ENCODE peak calls at places on chromosome 6, in eight cellular contexts. One of them, this sample, is unnamed.
A peak's percentile ranks its signal among the peaks of the same experiment; 100 is the strongest.

GRCh38 chr6:148166339-148166949 is 176.2 kb upstream of the SASH1 start:
- DNase-seq in H1: no peak
- DNase-seq in HepG2: peak; percentile 59
- DNase-seq in ovary: no peak
- DNase-seq in K562: peak; percentile 65
- DNase-seq in tibial nerve: peak; percentile 42
- DNase-seq in A549: peak; percentile 57
- DNase-seq in GM12878: no peak
- DNase-seq in this sample: no peak

GRCh38 chr6:154494592-154494991 is 15.9 kb downstream of the CNKSR3 start:
- DNase-seq in H1: no peak
- DNase-seq in ovary: no peak
- DNase-seq in K562: no peak
- DNase-seq in GM12878: no peak
- DNase-seq in HepG2: no peak
- DNase-seq in A549: no peak
- DNase-seq in tibial nerve: no peak
- DNase-seq in this sample: no peak

GRCh38 chr6:74248966-74249365 is 553.0 kb downstream of the CD109 start:
- DNase-seq in ovary: no peak
- DNase-seq in H1: no peak
- DNase-seq in K562: no peak
- DNase-seq in GM12878: no peak
- DNase-seq in HepG2: no peak
- DNase-seq in tibial nerve: no peak
- DNase-seq in A549: no peak
- DNase-seq in this sample: no peak

GRCh38 chr6:112357801-112358200 is 10.7 kb downstream of the RFPL4B start:
- DNase-seq in HepG2: no peak
- DNase-seq in A549: peak; percentile 2
- DNase-seq in tibial nerve: no peak
- DNase-seq in H1: no peak
- DNase-seq in GM12878: no peak
- DNase-seq in K562: no peak
- DNase-seq in ovary: no peak
- DNase-seq in this sample: no peak

GRCh38 chr6:14881399-14881798 is 364.5 kb upstream of the JARID2 start:
- DNase-seq in GM12878: no peak
- DNase-seq in HepG2: no peak
- DNase-seq in A549: peak; percentile 23
- DNase-seq in K562: no peak
- DNase-seq in tibial nerve: no peak
- DNase-seq in ovary: no peak
- DNase-seq in H1: no peak
- DNase-seq in this sample: no peak

GRCh38 chr6:33206027-33206863 is 1.8 kb downstream of the HSD17B8 start:
- DNase-seq in HepG2: no peak
- DNase-seq in ovary: no peak
- DNase-seq in A549: no peak
- DNase-seq in GM12878: no peak
- DNase-seq in H1: no peak
- DNase-seq in tibial nerve: no peak
- DNase-seq in K562: no peak
- DNase-seq in this sample: no peak

GRCh38 chr6:143060354-143060805 is 309 bp upstream of the AIG1 start:
- DNase-seq in H1: peak; percentile 61
- DNase-seq in A549: peak; percentile 87
- DNase-seq in GM12878: peak; percentile 31
- DNase-seq in K562: peak; percentile 95
- DNase-seq in ovary: peak; percentile 82
- DNase-seq in HepG2: peak; percentile 88
- DNase-seq in tibial nerve: peak; percentile 69
- DNase-seq in this sample: peak; percentile 80

GRCh38 chr6:136777651-136778050 is 14.6 kb downstream of the MAP3K5 start:
- DNase-seq in ovary: no peak
- DNase-seq in HepG2: no peak
- DNase-seq in GM12878: no peak
- DNase-seq in K562: no peak
- DNase-seq in tibial nerve: no peak
- DNase-seq in H1: no peak
- DNase-seq in A549: no peak
- DNase-seq in this sample: no peak

GRCh38 chr6:153044295-153044694 is 41.8 kb upstream of the MTRF1L start:
- DNase-seq in ovary: no peak
- DNase-seq in H1: no peak
- DNase-seq in A549: no peak
- DNase-seq in GM12878: no peak
- DNase-seq in HepG2: no peak
- DNase-seq in tibial nerve: no peak
- DNase-seq in K562: no peak
- DNase-seq in this sample: no peak

GRCh38 chr6:4352731-4353130 is 217.4 kb upstream of the ECI2 start:
- DNase-seq in ovary: no peak
- DNase-seq in HepG2: no peak
- DNase-seq in H1: no peak
- DNase-seq in tibial nerve: no peak
- DNase-seq in A549: no peak
- DNase-seq in K562: no peak
- DNase-seq in GM12878: no peak
- DNase-seq in this sample: peak; percentile 14

GRCh38 chr6:4351506-4351852 is 216.1 kb upstream of the ECI2 start:
- DNase-seq in GM12878: no peak
- DNase-seq in A549: no peak
- DNase-seq in HepG2: no peak
- DNase-seq in tibial nerve: no peak
- DNase-seq in H1: no peak
- DNase-seq in ovary: no peak
- DNase-seq in K562: no peak
- DNase-seq in this sample: no peak

GRCh38 chr6:4350571-4351505 is 215.5 kb upstream of the ECI2 start:
- DNase-seq in H1: no peak
- DNase-seq in ovary: peak; percentile 27
- DNase-seq in K562: no peak
- DNase-seq in A549: no peak
- DNase-seq in HepG2: no peak
- DNase-seq in GM12878: no peak
- DNase-seq in tibial nerve: no peak
- DNase-seq in this sample: no peak

GRCh38 chr6:4354181-4354580 is 218.8 kb upstream of the ECI2 start:
- DNase-seq in HepG2: no peak
- DNase-seq in GM12878: no peak
- DNase-seq in tibial nerve: no peak
- DNase-seq in K562: no peak
- DNase-seq in H1: no peak
- DNase-seq in A549: peak; percentile 32
- DNase-seq in ovary: no peak
- DNase-seq in this sample: peak; percentile 22

GRCh38 chr6:4351857-4352669 is 216.7 kb upstream of the ECI2 start:
- DNase-seq in K562: peak; percentile 22
- DNase-seq in tibial nerve: peak; percentile 41
- DNase-seq in GM12878: no peak
- DNase-seq in ovary: peak; percentile 31
- DNase-seq in H1: no peak
- DNase-seq in A549: peak; percentile 79
- DNase-seq in HepG2: no peak
- DNase-seq in this sample: peak; percentile 28
- TF ChIP-seq EP300 in K562: no peak
- TF ChIP-seq EP300 in tibial nerve: peak; percentile 88
- TF ChIP-seq EP300 in GM12878: no peak
- TF ChIP-seq EP300 in ovary: no peak
- TF ChIP-seq EP300 in H1: no peak
- TF ChIP-seq EP300 in A549: no peak
- TF ChIP-seq EP300 in HepG2: no peak
- TF ChIP-seq EP300 in this sample: peak; percentile 42

DNA sequence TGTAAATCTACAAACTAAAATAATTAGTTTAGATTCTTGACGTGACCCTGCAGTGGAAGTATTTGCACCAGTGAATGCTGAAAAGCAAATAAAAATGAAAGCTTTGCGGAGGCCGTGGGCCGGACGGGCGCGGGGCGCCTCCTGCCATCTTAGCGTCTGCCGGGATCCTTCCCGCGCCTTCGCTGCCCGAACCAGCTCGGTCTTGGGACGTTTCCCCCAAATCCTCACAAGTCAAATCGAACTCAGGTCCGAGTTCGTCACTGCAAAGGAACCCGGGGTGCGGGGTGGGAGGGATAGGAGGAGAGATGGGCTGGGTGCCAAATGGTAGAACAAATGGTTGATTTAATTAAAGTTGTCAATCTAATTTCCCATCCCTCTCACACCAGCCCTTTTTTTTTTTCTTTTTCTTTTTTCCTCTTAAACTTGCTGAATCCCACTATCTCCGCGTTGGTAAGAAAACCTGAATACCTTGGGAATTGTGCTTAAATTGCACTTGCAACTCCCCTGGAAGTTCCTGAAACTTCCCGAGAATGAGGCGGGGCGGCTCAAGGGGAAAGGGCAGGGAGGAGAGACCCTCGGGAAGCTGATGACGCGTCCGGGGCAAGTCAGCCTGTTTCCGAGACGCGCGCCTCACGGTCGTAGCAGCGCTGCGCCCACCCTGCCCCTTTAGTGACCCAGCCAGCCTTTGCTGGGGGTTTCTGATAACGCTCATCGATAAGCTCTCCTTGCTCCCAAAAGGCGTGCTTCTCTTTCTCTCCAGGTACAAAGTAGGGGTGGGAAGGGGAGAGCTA is 1.7 kb downstream of the GJA1 start:
- DNase-seq in HepG2: no peak
- DNase-seq in K562: no peak
- DNase-seq in H1: no peak
- DNase-seq in ovary: peak; percentile 64
- DNase-seq in tibial nerve: peak; percentile 63
- DNase-seq in GM12878: no peak
- DNase-seq in A549: peak; percentile 54
- DNase-seq in this sample: no peak
- H3K27ac ChIP-seq in HepG2: no peak overlapping the region
- H3K27ac ChIP-seq in K562: no peak overlapping the region
- H3K27ac ChIP-seq in H1: peak overlapping the region; percentile 91
- H3K27ac ChIP-seq in ovary: peak overlapping the region; percentile 63
- H3K27ac ChIP-seq in tibial nerve: peak overlapping the region; percentile 70
- H3K27ac ChIP-seq in GM12878: no peak overlapping the region
- H3K27ac ChIP-seq in A549: peak overlapping the region; percentile 96
- H3K27ac ChIP-seq in this sample: peak overlapping the region; percentile 62

GRCh38 chr6:1581120-1581991 is 28.4 kb upstream of the FOXC1 start:
- DNase-seq in ovary: no peak
- DNase-seq in HepG2: no peak
- DNase-seq in tibial nerve: no peak
- DNase-seq in H1: no peak
- DNase-seq in A549: no peak
- DNase-seq in GM12878: no peak
- DNase-seq in K562: no peak
- DNase-seq in this sample: no peak
- H3K4me1 ChIP-seq in ovary: no peaks in the 10 kb centered on the region
- H3K4me1 ChIP-seq in HepG2: peaks cover 2% of the 10 kb centered on the region
- H3K4me1 ChIP-seq in tibial nerve: no peaks in the 10 kb centered on the region
- H3K4me1 ChIP-seq in H1: no peaks in the 10 kb centered on the region
- H3K4me1 ChIP-seq in A549: no peaks in the 10 kb centered on the region
- H3K4me1 ChIP-seq in GM12878: peaks cover 6% of the 10 kb centered on the region
- H3K4me1 ChIP-seq in K562: no peaks in the 10 kb centered on the region
- H3K4me1 ChIP-seq in this sample: no peaks in the 10 kb centered on the region

GRCh38 chr6:79609225-79609595 is 21.9 kb upstream of the SH3BGRL2 start:
- DNase-seq in K562: no peak
- DNase-seq in GM12878: no peak
- DNase-seq in H1: no peak
- DNase-seq in ovary: no peak
- DNase-seq in HepG2: no peak
- DNase-seq in A549: no peak
- DNase-seq in tibial nerve: no peak
- DNase-seq in this sample: no peak

GRCh38 chr6:79605968-79606764 is 25.0 kb upstream of the SH3BGRL2 start:
- DNase-seq in ovary: no peak
- DNase-seq in GM12878: no peak
- DNase-seq in H1: no peak
- DNase-seq in K562: no peak
- DNase-seq in HepG2: no peak
- DNase-seq in A549: no peak
- DNase-seq in tibial nerve: no peak
- DNase-seq in this sample: no peak

GRCh38 chr6:79608334-79609224 is 22.6 kb upstream of the SH3BGRL2 start:
- DNase-seq in K562: no peak
- DNase-seq in H1: no peak
- DNase-seq in A549: peak; percentile 45
- DNase-seq in tibial nerve: no peak
- DNase-seq in ovary: no peak
- DNase-seq in GM12878: no peak
- DNase-seq in HepG2: peak; percentile 96
- DNase-seq in this sample: peak; percentile 41

GRCh38 chr6:79605061-79605460 is 26.1 kb upstream of the SH3BGRL2 start:
- DNase-seq in H1: no peak
- DNase-seq in ovary: no peak
- DNase-seq in K562: peak; percentile 57
- DNase-seq in HepG2: no peak
- DNase-seq in tibial nerve: no peak
- DNase-seq in A549: no peak
- DNase-seq in GM12878: no peak
- DNase-seq in this sample: no peak

GRCh38 chr6:79607000-79607399 is 24.1 kb upstream of the SH3BGRL2 start:
- DNase-seq in A549: no peak
- DNase-seq in H1: no peak
- DNase-seq in tibial nerve: no peak
- DNase-seq in GM12878: no peak
- DNase-seq in ovary: no peak
- DNase-seq in HepG2: peak; percentile 55
- DNase-seq in K562: no peak
- DNase-seq in this sample: no peak
- TF ChIP-seq EP300 in A549: no peak
- TF ChIP-seq EP300 in H1: no peak
- TF ChIP-seq EP300 in tibial nerve: no peak
- TF ChIP-seq EP300 in GM12878: no peak
- TF ChIP-seq EP300 in ovary: no peak
- TF ChIP-seq EP300 in HepG2: no peak
- TF ChIP-seq EP300 in K562: no peak
- TF ChIP-seq EP300 in this sample: no peak

DNA sequence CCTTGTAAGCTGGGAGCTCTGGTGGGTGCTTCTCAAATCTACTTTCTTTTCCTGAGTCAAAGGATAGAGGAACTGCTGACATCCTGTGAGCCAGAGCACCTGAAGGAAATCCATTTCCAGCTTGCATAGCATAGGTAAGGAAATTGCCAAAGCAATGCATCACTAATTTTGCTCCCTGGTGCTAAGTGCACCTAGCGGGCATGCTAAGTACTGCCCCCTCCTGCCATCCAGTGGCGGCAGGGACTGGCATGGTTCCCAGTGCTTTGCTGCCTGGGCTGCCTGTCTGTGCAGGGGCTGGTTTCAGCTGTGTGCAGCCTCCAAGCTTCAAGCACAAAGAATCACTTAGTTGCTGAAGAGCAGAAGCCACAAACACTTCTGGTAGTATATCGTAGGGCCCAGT is 63.9 kb downstream of the FARS2 start:
- DNase-seq in K562: no peak
- DNase-seq in tibial nerve: no peak
- DNase-seq in A549: no peak
- DNase-seq in HepG2: no peak
- DNase-seq in H1: no peak
- DNase-seq in ovary: no peak
- DNase-seq in GM12878: no peak
- DNase-seq in this sample: no peak
- H3K27ac ChIP-seq in K562: no peak overlapping the region
- H3K27ac ChIP-seq in tibial nerve: no peak overlapping the region
- H3K27ac ChIP-seq in A549: no peak overlapping the region
- H3K27ac ChIP-seq in HepG2: no peak overlapping the region
- H3K27ac ChIP-seq in H1: no peak overlapping the region
- H3K27ac ChIP-seq in ovary: no peak overlapping the region
- H3K27ac ChIP-seq in GM12878: no peak overlapping the region
- H3K27ac ChIP-seq in this sample: no peak overlapping the region

GRCh38 chr6:21993841-21994240 is 303.0 kb downstream of the PRL start:
- DNase-seq in HepG2: no peak
- DNase-seq in ovary: no peak
- DNase-seq in A549: no peak
- DNase-seq in H1: no peak
- DNase-seq in GM12878: no peak
- DNase-seq in K562: no peak
- DNase-seq in tibial nerve: no peak
- DNase-seq in this sample: no peak
- H3K4me1 ChIP-seq in HepG2: no peaks in the 10 kb centered on the region
- H3K4me1 ChIP-seq in ovary: peaks cover 1% of the 10 kb centered on the region
- H3K4me1 ChIP-seq in A549: peaks cover 2% of the 10 kb centered on the region
- H3K4me1 ChIP-seq in H1: no peaks in the 10 kb centered on the region
- H3K4me1 ChIP-seq in GM12878: no peaks in the 10 kb centered on the region
- H3K4me1 ChIP-seq in K562: peaks cover 48% of the 10 kb centered on the region
- H3K4me1 ChIP-seq in tibial nerve: peaks cover 10% of the 10 kb centered on the region
- H3K4me1 ChIP-seq in this sample: no peaks in the 10 kb centered on the region

This sample was measured in stomach.